ENCODE peak calls at places on chromosome 13, in ten cellular contexts. A is hepatocyte, K is right lobe of liver, P is skeletal muscle cell, C is fibroblast of mammary gland, B is breast epithelium, I is HL-60, Q is ascending aorta, N is mesendoderm, M is cardiac muscle cell. Z is an unnamed sample.

GRCh38 chr13:114285166-114285808 is 3.9 kb downstream of the UPF3A start:
- DNase-seq in A (no peak), K (no peak), P (no peak), C (peak), B (no peak), I (no peak), Q (no peak), N (no peak), M (no peak), Z (no peak)

GRCh38 chr13:51524312-51524711 is 60.0 kb upstream of the WDFY2 start:
- DNase-seq in A (peak), K (peak), P (no peak), C (no peak), B (no peak), I (no peak), Q (no peak), N (peak), M (peak), Z (no peak)

GRCh38 chr13:100473493-100474044 is 115.0 kb downstream of the GGACT start:
- DNase-seq in A (no peak), K (no peak), P (no peak), C (no peak), B (no peak), I (no peak), Q (no peak), N (no peak), M (no peak), Z (no peak)

GRCh38 chr13:96581741-96582140 is 412.5 kb downstream of the OXGR1 start:
- DNase-seq in A (no peak), K (no peak), P (no peak), C (no peak), B (no peak), I (no peak), Q (no peak), N (no peak), M (no peak), Z (no peak)

GRCh38 chr13:31145417-31145816 is 16.3 kb downstream of the HSPH1 start:
- DNase-seq in A (no peak), K (no peak), P (no peak), C (no peak), B (no peak), I (no peak), Q (no peak), N (no peak), M (no peak), Z (no peak)

GRCh38 chr13:46571189-46571901 is 18.4 kb downstream of the LRCH1 start:
- DNase-seq in A (no peak), K (no peak), P (no peak), C (peak), B (no peak), I (no peak), Q (no peak), N (peak), M (peak), Z (no peak)

GRCh38 chr13:75425216-75426009 is 56.6 kb downstream of the TBC1D4 start:
- DNase-seq in A (no peak), K (no peak), P (no peak), C (no peak), B (no peak), I (no peak), Q (no peak), N (no peak), M (no peak), Z (peak)

GRCh38 chr13:24199016-24199415 is 38.5 kb downstream of the SPATA13 start:
- DNase-seq in A (no peak), K (no peak), P (no peak), C (peak), B (no peak), I (no peak), Q (no peak), N (no peak), M (no peak), Z (no peak)

GRCh38 chr13:51797664-51798488 is 6.1 kb downstream of the DHRS12 start:
- DNase-seq in A (peak), K (peak), P (no peak), C (peak), B (peak), I (no peak), Q (no peak), N (peak), M (peak), Z (peak)

GRCh38 chr13:43153436-43154082 is 130.2 kb downstream of the DNAJC15 start:
- DNase-seq in A (peak), K (no peak), P (peak), C (peak), B (no peak), I (no peak), Q (no peak), N (peak), M (peak), Z (no peak)

GRCh38 chr13:35894636-35895035 is 236.5 kb downstream of the DCLK1 start:
- DNase-seq in A (no peak), K (no peak), P (no peak), C (peak), B (no peak), I (no peak), Q (no peak), N (no peak), M (no peak), Z (no peak)

GRCh38 chr13:24564881-24565280 is 52.3 kb upstream of the PARP4 start:
- DNase-seq in A (no peak), K (no peak), P (no peak), C (no peak), B (no peak), I (no peak), Q (no peak), N (no peak), M (no peak), Z (no peak)

GRCh38 chr13:113147206-113147605 is 11.2 kb upstream of the PROZ start:
- DNase-seq in A (no peak), K (no peak), P (no peak), C (no peak), B (no peak), I (no peak), Q (no peak), N (no peak), M (no peak), Z (no peak)

GRCh38 chr13:96053003-96053703 is at the start of gene UGGT2:
- DNase-seq in A (peak), K (peak), P (peak), C (peak), B (peak), I (peak), Q (peak), N (peak), M (peak), Z (no peak)

GRCh38 chr13:40662866-40663265 is 3.6 kb downstream of the FOXO1 start:
- DNase-seq in A (no peak), K (no peak), P (no peak), C (no peak), B (no peak), I (no peak), Q (no peak), N (peak), M (no peak), Z (no peak)
- H3K4me3 ChIP-seq in A (peak), K (peak), P (no peak), C (no peak), B (peak), I (no peak), Q (peak), N (no peak), M (peak), Z (no peak)

DNA sequence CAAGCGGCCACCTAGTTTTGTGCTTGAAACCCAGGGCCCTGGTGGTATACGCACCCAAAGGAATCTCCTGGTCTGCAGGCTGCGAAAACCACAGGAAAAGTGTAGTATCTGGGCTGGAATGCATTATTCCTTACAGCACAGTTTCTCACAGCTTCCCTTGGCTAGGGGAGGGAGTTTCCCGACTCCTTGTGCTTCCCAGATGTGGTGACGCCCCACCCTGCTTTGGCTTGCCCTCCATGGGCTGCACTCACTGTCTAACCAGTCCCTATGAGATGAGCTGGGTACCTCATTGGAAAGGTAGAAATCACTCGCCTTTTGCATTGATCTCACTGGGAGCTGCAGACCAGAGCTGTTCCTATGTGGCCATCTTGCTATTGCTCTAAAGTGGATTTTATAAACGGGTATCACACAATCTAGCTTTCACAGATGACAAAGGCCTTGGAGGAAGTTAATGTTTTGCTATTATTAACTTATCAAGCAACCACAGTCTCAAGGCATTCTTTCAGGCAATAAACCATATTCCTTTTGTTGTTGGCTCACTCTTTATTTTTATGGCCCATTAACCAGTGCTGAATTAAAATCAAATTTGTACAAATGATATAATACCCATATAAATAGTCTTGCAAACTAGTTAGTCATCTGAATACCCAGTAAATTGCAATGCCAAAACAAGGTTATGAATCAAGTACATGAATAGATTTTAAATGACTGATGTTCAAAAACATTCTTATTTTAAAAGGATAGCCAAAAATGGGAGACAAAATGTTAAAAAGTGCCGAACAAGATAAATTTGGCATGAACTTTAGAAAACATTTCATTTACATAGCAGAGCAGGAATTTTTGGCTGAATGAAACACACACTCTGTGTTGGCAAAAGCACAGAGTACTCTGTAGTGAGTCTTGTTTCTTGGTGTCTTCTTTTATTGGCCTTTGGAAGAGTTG is 475.4 kb upstream of the ARGLU1 start:
- DNase-seq in A (no peak), K (no peak), P (no peak), C (no peak), B (no peak), I (no peak), Q (no peak), N (no peak), M (no peak), Z (no peak)
- H3K4me3 ChIP-seq in A (no peak), K (no peak), P (no peak), C (no peak), B (no peak), I (no peak), Q (no peak), N (no peak), M (no peak), Z (no peak)

GRCh38 chr13:26500618-26501320 is 56.7 kb upstream of the WASF3 start:
- DNase-seq in A (no peak), K (no peak), P (no peak), C (no peak), B (no peak), I (no peak), Q (no peak), N (no peak), M (no peak), Z (peak)
- H3K4me3 ChIP-seq in A (no peak), K (no peak), P (no peak), C (no peak), B (no peak), I (no peak), Q (no peak), N (no peak), M (no peak), Z (no peak)

GRCh38 chr13:83056269-83056668 is 826.0 kb downstream of the SLITRK1 start:
- DNase-seq in A (no peak), K (no peak), P (no peak), C (no peak), B (no peak), I (no peak), Q (no peak), N (no peak), M (no peak), Z (no peak)
- H3K4me3 ChIP-seq in A (no peak), K (no peak), P (no peak), C (no peak), B (no peak), I (no peak), Q (no peak), N (no peak), M (no peak), Z (no peak)

GRCh38 chr13:111178417-111178816 is 63.3 kb downstream of the ARHGEF7 start:
- DNase-seq in A (no peak), K (no peak), P (no peak), C (no peak), B (no peak), I (no peak), Q (no peak), N (no peak), M (no peak), Z (no peak)
- H3K4me3 ChIP-seq in A (no peak), K (no peak), P (no peak), C (no peak), B (no peak), I (no peak), Q (peak), N (no peak), M (no peak), Z (no peak)

Z was measured in Jurkat, Clone E6-1.